ENCODE peak calls at places on chromosomes 16 and 17, in four cellular contexts. One of them, this sample, is unnamed.

GRCh38 chr17:2644971-2645370 is 51.5 kb downstream of the PAFAH1B1 start:
- DNase-seq in K562: no peak
- DNase-seq in GM12878: no peak
- DNase-seq in HepG2: no peak
- DNase-seq in this sample: no peak

GRCh38 chr16:5072334-5073278 is 963 bp downstream of the ALG1 start:
- DNase-seq in K562: no peak
- DNase-seq in GM12878: no peak
- DNase-seq in HepG2: no peak
- DNase-seq in this sample: no peak

GRCh38 chr16:354971-355441 is 2.5 kb upstream of the AXIN1 start:
- DNase-seq in K562: no peak
- DNase-seq in GM12878: no peak
- DNase-seq in HepG2: no peak
- DNase-seq in this sample: no peak

GRCh38 chr17:1562178-1562643 is 381 bp downstream of the PITPNA start:
- DNase-seq in K562: peak
- DNase-seq in GM12878: no peak
- DNase-seq in HepG2: no peak
- DNase-seq in this sample: no peak

GRCh38 chr16:63982156-63982555 is 1139.7 kb downstream of the CDH11 start:
- DNase-seq in K562: no peak
- DNase-seq in GM12878: no peak
- DNase-seq in HepG2: no peak
- DNase-seq in this sample: no peak

GRCh38 chr16:2799852-2800226 is 1.6 kb downstream of the PRSS41 start:
- DNase-seq in K562: no peak
- DNase-seq in GM12878: no peak
- DNase-seq in HepG2: peak
- DNase-seq in this sample: no peak

GRCh38 chr16:11296351-11296705 is 15.2 kb upstream of the PRM1 start:
- DNase-seq in K562: no peak
- DNase-seq in GM12878: no peak
- DNase-seq in HepG2: no peak
- DNase-seq in this sample: no peak

GRCh38 chr17:45227101-45227591 is 5.5 kb downstream of the FMNL1 start:
- DNase-seq in K562: peak
- DNase-seq in GM12878: peak
- DNase-seq in HepG2: no peak
- DNase-seq in this sample: no peak

GRCh38 chr16:89561195-89562026 is 929 bp downstream of the RPL13 start:
- DNase-seq in K562: no peak
- DNase-seq in GM12878: no peak
- DNase-seq in HepG2: no peak
- DNase-seq in this sample: no peak

GRCh38 chr16:67013823-67014640 is 14.9 kb upstream of the CBFB start:
- DNase-seq in K562: peak
- DNase-seq in GM12878: no peak
- DNase-seq in HepG2: peak
- DNase-seq in this sample: peak

GRCh38 chr16:3618782-3619166 is 7.4 kb upstream of the SLX4 start:
- DNase-seq in K562: no peak
- DNase-seq in GM12878: no peak
- DNase-seq in HepG2: no peak
- DNase-seq in this sample: no peak

GRCh38 chr17:57957120-57957850 is 2.1 kb upstream of the CUEDC1 start:
- DNase-seq in K562: no peak
- DNase-seq in GM12878: no peak
- DNase-seq in HepG2: no peak
- DNase-seq in this sample: no peak

GRCh38 chr16:50613281-50613991 is 65.2 kb downstream of the NKD1 start:
- DNase-seq in K562: no peak
- DNase-seq in GM12878: no peak
- DNase-seq in HepG2: no peak
- DNase-seq in this sample: no peak

GRCh38 chr17:42519546-42520444 is 16.2 kb upstream of the NAGLU start:
- DNase-seq in K562: peak
- DNase-seq in GM12878: no peak
- DNase-seq in HepG2: peak
- DNase-seq in this sample: peak

GRCh38 chr17:2083613-2084128 is 28.8 kb downstream of the HIC1 start:
- DNase-seq in K562: no peak
- DNase-seq in GM12878: peak
- DNase-seq in HepG2: peak
- DNase-seq in this sample: no peak

GRCh38 chr17:64148699-64149098 is 18.8 kb upstream of the ERN1 start:
- DNase-seq in K562: no peak
- DNase-seq in GM12878: no peak
- DNase-seq in HepG2: no peak
- DNase-seq in this sample: no peak
- TF ChIP-seq ETV6 in K562: no peak
- TF ChIP-seq ETV6 in GM12878: no peak
- TF ChIP-seq ETV6 in HepG2: no peak
- TF ChIP-seq ETV6 in this sample: no peak

DNA sequence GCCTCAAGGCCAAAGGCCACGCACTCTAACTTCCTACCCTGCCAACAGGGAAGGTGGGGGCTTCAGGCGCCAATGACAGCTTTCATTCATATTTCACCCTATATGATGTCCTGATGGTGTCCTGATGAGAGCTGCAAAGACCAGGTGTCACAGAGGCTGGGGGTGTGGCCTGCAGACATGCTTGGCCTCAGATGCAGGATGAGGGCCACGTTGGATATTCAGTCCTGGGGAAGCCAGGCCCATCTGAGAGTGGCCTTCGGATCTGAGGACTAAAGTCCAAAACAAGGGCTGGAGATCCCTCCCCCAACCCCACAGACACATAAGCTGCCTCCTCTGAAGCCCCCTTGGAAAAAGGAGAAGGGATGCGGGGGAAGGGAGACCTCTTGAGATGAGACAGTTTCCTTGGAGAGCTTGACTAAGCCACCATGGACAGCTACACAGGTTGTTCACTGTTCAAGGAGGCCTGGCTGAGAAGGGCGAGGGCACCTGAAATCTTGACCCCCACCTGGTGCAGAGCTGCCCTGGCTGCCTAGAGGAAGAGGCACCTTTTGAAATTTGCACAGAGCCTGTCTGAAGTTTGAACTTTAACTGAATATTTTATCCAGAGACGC is 24.3 kb upstream of the GSG1L start:
- DNase-seq in K562: no peak
- DNase-seq in GM12878: no peak
- DNase-seq in HepG2: peak
- DNase-seq in this sample: no peak
- TF ChIP-seq CBFB in K562: no peak
- TF ChIP-seq CBFB in GM12878: no peak
- TF ChIP-seq CBFB in HepG2: no peak
- TF ChIP-seq CBFB in this sample: no peak

DNA sequence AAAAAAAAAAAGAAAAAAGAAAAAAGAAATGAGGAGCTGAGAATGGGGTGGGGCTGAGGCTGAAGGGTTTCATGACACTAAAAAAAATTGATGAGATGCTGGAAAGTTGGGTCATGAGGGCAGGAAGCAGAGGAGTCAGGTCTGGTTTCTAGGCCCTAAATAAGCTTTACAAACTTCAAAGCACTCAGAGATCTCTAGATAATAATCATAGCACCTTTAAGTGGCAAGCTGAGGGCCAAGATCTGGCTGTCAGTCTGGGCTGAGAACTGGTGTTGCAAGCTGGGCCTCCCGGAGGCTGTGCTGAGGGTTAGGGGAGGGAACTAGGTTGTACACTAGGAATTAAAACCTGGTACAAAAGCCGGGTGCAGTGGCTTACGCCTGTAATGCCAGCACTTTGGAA is 6.4 kb downstream of the ZNF764 start:
- DNase-seq in K562: no peak
- DNase-seq in GM12878: no peak
- DNase-seq in HepG2: no peak
- DNase-seq in this sample: no peak
- TF ChIP-seq ETV6 in K562: no peak
- TF ChIP-seq ETV6 in GM12878: no peak
- TF ChIP-seq ETV6 in HepG2: no peak
- TF ChIP-seq ETV6 in this sample: no peak

DNA sequence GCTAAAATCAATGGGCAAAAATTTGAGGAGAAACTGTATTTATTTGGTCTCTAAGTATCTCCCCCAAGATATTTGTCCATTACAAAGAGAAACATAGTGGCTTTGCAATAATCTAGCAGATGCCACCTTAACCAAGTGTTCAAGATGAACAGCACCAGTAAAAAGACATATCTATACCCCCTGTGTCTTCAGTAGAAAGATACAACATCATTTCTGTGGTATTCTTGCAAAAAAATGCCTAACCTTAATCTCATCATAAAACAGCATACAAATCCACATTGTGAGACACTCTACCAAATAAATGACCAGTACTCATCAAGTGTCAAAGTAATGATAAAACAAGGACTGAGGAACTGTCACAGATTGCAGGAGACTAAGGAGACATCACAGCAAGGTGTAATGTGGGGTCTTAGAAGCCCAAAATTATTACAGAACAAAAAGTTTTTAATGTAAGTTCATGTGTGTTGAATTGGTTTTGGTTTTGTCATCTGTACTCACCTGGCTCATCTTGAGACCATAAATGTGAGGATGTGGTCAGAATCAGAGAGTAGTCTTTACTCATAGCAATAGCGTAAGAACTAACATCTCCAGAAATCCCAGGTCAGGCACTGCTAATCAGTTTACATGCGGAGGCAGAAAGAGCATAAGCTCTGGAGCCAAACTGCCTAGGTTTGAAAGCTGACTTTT is 77.2 kb downstream of the AATF start:
- DNase-seq in K562: no peak
- DNase-seq in GM12878: peak
- DNase-seq in HepG2: no peak
- DNase-seq in this sample: no peak
- TF ChIP-seq CBFB in K562: no peak
- TF ChIP-seq CBFB in GM12878: no peak
- TF ChIP-seq CBFB in HepG2: no peak
- TF ChIP-seq CBFB in this sample: no peak

DNA sequence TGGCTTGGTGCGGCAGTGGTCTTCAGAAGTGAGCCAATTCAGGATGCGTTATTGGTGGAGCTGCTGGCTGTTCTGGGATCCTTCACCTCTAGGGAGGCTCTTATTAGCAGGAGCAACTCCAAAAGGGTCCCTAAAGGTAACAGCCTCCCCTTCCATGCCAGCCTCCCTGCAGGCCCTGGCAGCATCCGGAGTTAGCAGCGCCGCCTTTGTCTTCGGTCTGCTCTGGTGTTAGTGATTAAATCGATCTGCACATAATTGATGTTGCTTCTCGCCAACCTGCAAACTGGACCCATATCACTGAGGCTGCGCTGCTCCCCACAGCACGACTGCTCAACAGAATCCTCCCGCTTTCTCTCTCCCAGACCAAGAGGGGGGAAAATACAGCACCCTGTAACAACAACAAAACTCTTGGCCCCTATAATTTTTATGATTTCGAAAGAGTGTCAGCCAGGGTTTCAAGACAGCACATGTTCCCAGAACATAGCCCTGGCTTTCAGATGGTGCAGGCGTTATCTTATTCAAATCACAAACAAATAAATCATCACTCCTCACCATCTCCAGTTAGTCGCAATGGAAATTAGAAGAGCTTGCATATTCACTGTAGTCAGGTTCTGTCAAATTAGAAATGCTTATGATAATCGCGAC is 76.0 kb downstream of the IRX3 start:
- DNase-seq in K562: no peak
- DNase-seq in GM12878: no peak
- DNase-seq in HepG2: no peak
- DNase-seq in this sample: no peak
- TF ChIP-seq ETV6 in K562: no peak
- TF ChIP-seq ETV6 in GM12878: no peak
- TF ChIP-seq ETV6 in HepG2: no peak
- TF ChIP-seq ETV6 in this sample: no peak

DNA sequence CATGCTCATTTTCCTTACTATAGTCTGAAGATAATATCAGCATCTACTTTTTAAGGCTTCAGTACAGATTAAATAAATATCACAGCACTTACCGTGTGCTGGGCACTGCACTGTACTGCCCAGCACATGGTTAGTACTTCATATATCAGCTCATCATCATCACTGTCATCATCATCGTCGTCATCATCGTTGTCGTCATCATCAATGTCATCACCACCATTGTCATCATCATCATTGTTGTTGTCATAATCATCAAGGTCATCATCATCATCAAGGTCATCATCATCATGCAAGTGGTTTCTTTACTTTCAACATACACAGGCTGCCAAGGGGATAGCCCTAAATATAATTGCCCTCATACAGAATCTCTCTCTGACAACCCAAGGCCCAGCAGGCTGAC is 275.1 kb downstream of the ABCC12 start:
- DNase-seq in K562: no peak
- DNase-seq in GM12878: no peak
- DNase-seq in HepG2: no peak
- DNase-seq in this sample: no peak
- TF ChIP-seq CBFB in K562: no peak
- TF ChIP-seq CBFB in GM12878: no peak
- TF ChIP-seq CBFB in HepG2: no peak
- TF ChIP-seq CBFB in this sample: no peak

GRCh38 chr17:32396343-32396742 is 46.4 kb downstream of the ZNF207 start:
- DNase-seq in K562: no peak
- DNase-seq in GM12878: no peak
- DNase-seq in HepG2: no peak
- DNase-seq in this sample: no peak
- TF ChIP-seq ETV6 in K562: no peak
- TF ChIP-seq ETV6 in GM12878: no peak
- TF ChIP-seq ETV6 in HepG2: no peak
- TF ChIP-seq ETV6 in this sample: no peak

GRCh38 chr16:27642753-27643152 is 92.8 kb downstream of the KATNIP start:
- DNase-seq in K562: peak
- DNase-seq in GM12878: no peak
- DNase-seq in HepG2: peak
- DNase-seq in this sample: peak
- TF ChIP-seq CBFB in K562: no peak
- TF ChIP-seq CBFB in GM12878: no peak
- TF ChIP-seq CBFB in HepG2: no peak
- TF ChIP-seq CBFB in this sample: no peak

GRCh38 chr17:52035336-52035915 is 123.1 kb downstream of the CA10 start:
- DNase-seq in K562: no peak
- DNase-seq in GM12878: no peak
- DNase-seq in HepG2: no peak
- DNase-seq in this sample: no peak
- TF ChIP-seq ETV6 in K562: no peak
- TF ChIP-seq ETV6 in GM12878: no peak
- TF ChIP-seq ETV6 in HepG2: no peak
- TF ChIP-seq ETV6 in this sample: no peak

GRCh38 chr16:86110726-86111125 is 211.8 kb downstream of the IRF8 start:
- DNase-seq in K562: no peak
- DNase-seq in GM12878: no peak
- DNase-seq in HepG2: no peak
- DNase-seq in this sample: no peak
- TF ChIP-seq CBFB in K562: no peak
- TF ChIP-seq CBFB in GM12878: no peak
- TF ChIP-seq CBFB in HepG2: no peak
- TF ChIP-seq CBFB in this sample: no peak